ENCODE peak calls at places on chromosomes 16 and 17, in four cellular contexts. B, C, X and D are unnamed samples.

GRCh38 chr16:65546353-65546791 is 424.5 kb upstream of the CDH11 start:
- DNase-seq in C (no peak), X (no peak), B (no peak), D (no peak)

GRCh38 chr17:39653662-39654331 is 11.4 kb upstream of the TCAP start:
- DNase-seq in B (peak), C (peak), X (no peak), D (peak)

GRCh38 chr17:51435641-51436091 is 175.3 kb downstream of the UTP18 start:
- DNase-seq in X (peak), B (peak), C (peak), D (no peak)

GRCh38 chr16:50068550-50068949 is 2.8 kb downstream of the HEATR3 start:
- DNase-seq in C (no peak), X (no peak), B (no peak), D (no peak)

GRCh38 chr17:12193336-12193735 is 172.7 kb downstream of the MAP2K4 start:
- DNase-seq in C (no peak), B (no peak), X (no peak), D (no peak)

GRCh38 chr16:17070882-17071592 is 399.7 kb downstream of the XYLT1 start:
- DNase-seq in X (no peak), B (peak), C (no peak), D (peak)

GRCh38 chr17:55448681-55449080 is 27.0 kb upstream of the MMD start:
- DNase-seq in C (no peak), X (no peak), B (no peak), D (no peak)

GRCh38 chr17:40316571-40317344 is 7.8 kb downstream of the RARA start:
- DNase-seq in X (no peak), B (no peak), C (peak), D (no peak)

GRCh38 chr16:48115299-48115698 is 40.5 kb downstream of the ABCC12 start:
- DNase-seq in C (no peak), X (no peak), B (no peak), D (no peak)

GRCh38 chr16:77288222-77288621 is 89.0 kb downstream of the SYCE1L start:
- DNase-seq in X (no peak), B (no peak), C (no peak), D (no peak)

GRCh38 chr16:4682616-4683254 is 10.6 kb upstream of the NUDT16L1 start:
- DNase-seq in B (no peak), C (peak), X (peak), D (no peak)

GRCh38 chr17:77146882-77147281 is 6.1 kb downstream of the SEC14L1 start:
- DNase-seq in C (no peak), X (no peak), B (no peak), D (no peak)

GRCh38 chr17:79027925-79028491 is 4.0 kb downstream of the C1QTNF1 start:
- DNase-seq in X (no peak), B (no peak), C (no peak), D (peak)

GRCh38 chr16:68992521-68992920 is 112.9 kb upstream of the HAS3 start:
- DNase-seq in B (no peak), X (no peak), C (peak), D (no peak)

GRCh38 chr17:17491546-17491988 is 4.6 kb downstream of the RASD1 start:
- DNase-seq in X (no peak), B (no peak), C (no peak), D (no peak)

GRCh38 chr17:41656249-41657023 is 32.1 kb upstream of the KRT17 start:
- DNase-seq in C (no peak), X (no peak), B (no peak), D (no peak)

GRCh38 chr16:30368122-30368791 is 2.0 kb downstream of the TBC1D10B start:
- DNase-seq in X (no peak), B (no peak), C (no peak), D (no peak)

GRCh38 chr17:1109606-1110523 is 69.9 kb downstream of the ABR start:
- DNase-seq in B (peak), C (peak), X (no peak), D (peak)

GRCh38 chr17:42553866-42554249 is 1.1 kb downstream of the HSD17B1 start:
- DNase-seq in X (no peak), C (no peak), B (no peak), D (no peak)

GRCh38 chr17:65020284-65020683 is 36.3 kb downstream of the GNA13 start:
- DNase-seq in C (no peak), B (no peak), X (no peak), D (no peak)

GRCh38 chr17:45681706-45682105 is 102.4 kb upstream of the CRHR1 start:
- DNase-seq in B (no peak), C (no peak), X (no peak), D (no peak)

GRCh38 chr17:15892679-15893332 is 52.1 kb upstream of the ADORA2B start:
- DNase-seq in C (peak), X (no peak), B (no peak), D (no peak)

GRCh38 chr16:74660383-74660782 is 6.3 kb downstream of the RFWD3 start:
- DNase-seq in C (no peak), X (no peak), B (no peak), D (no peak)

GRCh38 chr16:75653926-75654325 is 6.4 kb downstream of the TERF2IP start:
- DNase-seq in B (no peak), X (no peak), C (no peak), D (no peak)

GRCh38 chr17:34633760-34634159 is 54.4 kb downstream of the TMEM132E start:
- DNase-seq in X (no peak), B (no peak), C (no peak), D (no peak)

GRCh38 chr17:43368740-43369506 is 29.9 kb upstream of the ARL4D start:
- DNase-seq in B (no peak), C (peak), X (no peak), D (no peak)

GRCh38 chr16:1677942-1678499 is at the start of gene JPT2:
- DNase-seq in B (peak), C (peak), X (peak), D (peak)

GRCh38 chr17:1573932-1574696 is 11.5 kb upstream of the PITPNA start:
- DNase-seq in C (peak), X (no peak), B (peak), D (peak)

GRCh38 chr17:40329981-40330794 is 21.2 kb downstream of the RARA start:
- DNase-seq in B (no peak), X (no peak), C (no peak), D (no peak)

GRCh38 chr17:50725769-50726655 is 6.6 kb downstream of the LUC7L3 start:
- DNase-seq in C (no peak), B (no peak), X (no peak), D (no peak)

GRCh38 chr16:4771646-4772045 is 4.7 kb upstream of the ZNF500 start:
- DNase-seq in C (no peak), X (no peak), B (no peak), D (no peak)

GRCh38 chr17:4635823-4636375 is 5.6 kb downstream of the ALOX15 start:
- DNase-seq in B (no peak), C (no peak), X (no peak), D (no peak)

GRCh38 chr16:11768850-11769249 is 26.2 kb upstream of the TXNDC11 start:
- DNase-seq in B (no peak), C (no peak), X (no peak), D (no peak)

GRCh38 chr16:10031473-10031872 is 150.8 kb downstream of the GRIN2A start:
- DNase-seq in B (no peak), C (no peak), X (no peak), D (no peak)

GRCh38 chr16:15494231-15494630 is 59.8 kb downstream of the BMERB1 start:
- DNase-seq in X (no peak), C (peak), B (no peak), D (no peak)

GRCh38 chr16:88785106-88785924 is at the start of gene PIEZO1:
- DNase-seq in C (no peak), X (no peak), B (peak), D (peak)

GRCh38 chr16:28304214-28304613 is 11.9 kb downstream of the SBK1 start:
- DNase-seq in B (no peak), C (peak), X (no peak), D (no peak)

GRCh38 chr17:50102164-50102991 is 7.2 kb downstream of the PDK2 start:
- DNase-seq in X (no peak), C (peak), B (no peak), D (no peak)

GRCh38 chr16:73321942-73322341 is 274.0 kb upstream of the ZFHX3 start:
- DNase-seq in B (no peak), C (no peak), X (no peak), D (no peak)

DNA sequence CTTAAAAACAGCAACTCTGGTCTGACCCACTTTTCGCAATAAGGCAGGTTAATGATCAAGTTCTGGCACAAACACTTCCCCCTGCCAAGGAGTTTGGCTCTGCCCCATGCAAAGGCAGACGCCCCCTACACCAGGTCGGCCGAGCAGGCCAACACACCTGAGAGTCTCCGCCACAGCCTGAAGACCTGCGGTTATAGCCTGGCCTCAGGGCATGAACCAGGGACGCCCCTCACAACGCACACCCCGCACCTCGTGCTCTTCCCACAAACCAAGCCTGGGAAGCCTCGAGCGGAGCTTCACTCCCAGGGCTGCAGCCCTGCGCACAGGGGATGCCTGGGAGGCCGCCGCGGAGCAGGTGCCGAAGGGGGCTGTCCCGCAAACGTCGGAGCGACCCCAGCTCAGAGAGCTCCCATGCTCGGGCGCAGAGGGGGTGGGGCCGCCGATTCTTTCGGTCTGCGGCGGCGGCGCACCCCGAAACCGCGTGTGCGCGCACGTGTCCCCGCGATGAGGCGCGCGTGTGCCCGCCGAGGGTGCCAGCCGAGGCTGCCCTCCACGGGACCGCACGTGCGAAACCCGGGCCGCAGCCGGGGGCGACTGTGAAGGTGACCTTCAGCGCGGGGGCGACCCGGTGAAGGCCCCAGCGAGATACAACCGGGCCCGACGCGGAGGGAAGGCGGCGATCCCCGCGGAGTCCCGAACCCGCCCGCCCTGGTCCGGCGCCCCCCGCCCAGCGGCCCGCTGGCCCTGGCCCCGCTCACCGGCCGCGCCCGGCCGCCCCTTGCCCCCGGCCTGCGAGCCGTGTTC is 558 bp downstream of the CLUH start:
- DNase-seq in C (peak), B (no peak), X (no peak), D (no peak)
- TF ChIP-seq TAF1 in C (peak), B (no peak), X (no peak), D (peak)

DNA sequence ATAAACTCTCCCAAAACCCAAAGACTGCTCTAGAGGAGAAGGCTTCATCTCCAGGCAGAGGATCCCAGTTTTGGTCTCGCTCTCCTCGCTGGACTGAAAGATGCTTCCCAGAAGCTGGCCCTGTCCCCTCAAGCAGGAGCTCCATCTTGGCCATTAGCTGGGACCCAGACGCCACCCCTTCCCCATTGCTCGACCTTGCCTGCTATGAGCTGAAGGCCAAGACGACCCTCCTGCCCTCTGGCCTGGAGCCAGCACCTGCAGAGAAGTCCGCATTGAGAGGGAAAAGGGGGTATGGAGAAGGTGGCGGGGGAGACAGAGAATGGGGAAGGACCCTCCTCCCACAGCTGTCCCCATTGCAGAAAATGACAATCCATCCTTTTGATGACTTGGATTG is 3.6 kb upstream of the RCVRN start:
- DNase-seq in C (no peak), X (no peak), B (no peak), D (no peak)
- TF ChIP-seq POLR2A in C (no peak), X (no peak), B (no peak), D (no peak)

DNA sequence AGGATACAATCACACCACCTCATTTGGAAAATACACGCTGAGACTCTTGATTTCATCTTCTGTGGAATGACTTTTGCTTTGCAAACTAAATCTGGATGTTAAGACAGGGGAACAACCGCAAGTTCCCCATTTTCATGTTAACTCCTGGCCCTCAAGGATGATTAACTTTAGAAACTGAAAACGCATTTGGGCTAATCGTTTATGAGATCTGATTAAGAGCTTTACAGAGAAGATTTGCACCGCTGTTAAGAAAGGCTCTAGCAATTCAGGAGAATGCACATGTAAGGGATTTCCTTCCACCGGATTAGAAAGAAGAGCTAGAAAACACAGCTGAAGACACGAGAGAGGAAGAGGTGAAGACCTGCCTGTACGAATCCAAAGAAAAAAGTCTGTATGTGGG is 106.3 kb downstream of the YPEL2 start:
- DNase-seq in C (no peak), X (no peak), B (no peak), D (no peak)
- TF ChIP-seq TAF1 in C (no peak), X (no peak), B (no peak), D (no peak)

DNA sequence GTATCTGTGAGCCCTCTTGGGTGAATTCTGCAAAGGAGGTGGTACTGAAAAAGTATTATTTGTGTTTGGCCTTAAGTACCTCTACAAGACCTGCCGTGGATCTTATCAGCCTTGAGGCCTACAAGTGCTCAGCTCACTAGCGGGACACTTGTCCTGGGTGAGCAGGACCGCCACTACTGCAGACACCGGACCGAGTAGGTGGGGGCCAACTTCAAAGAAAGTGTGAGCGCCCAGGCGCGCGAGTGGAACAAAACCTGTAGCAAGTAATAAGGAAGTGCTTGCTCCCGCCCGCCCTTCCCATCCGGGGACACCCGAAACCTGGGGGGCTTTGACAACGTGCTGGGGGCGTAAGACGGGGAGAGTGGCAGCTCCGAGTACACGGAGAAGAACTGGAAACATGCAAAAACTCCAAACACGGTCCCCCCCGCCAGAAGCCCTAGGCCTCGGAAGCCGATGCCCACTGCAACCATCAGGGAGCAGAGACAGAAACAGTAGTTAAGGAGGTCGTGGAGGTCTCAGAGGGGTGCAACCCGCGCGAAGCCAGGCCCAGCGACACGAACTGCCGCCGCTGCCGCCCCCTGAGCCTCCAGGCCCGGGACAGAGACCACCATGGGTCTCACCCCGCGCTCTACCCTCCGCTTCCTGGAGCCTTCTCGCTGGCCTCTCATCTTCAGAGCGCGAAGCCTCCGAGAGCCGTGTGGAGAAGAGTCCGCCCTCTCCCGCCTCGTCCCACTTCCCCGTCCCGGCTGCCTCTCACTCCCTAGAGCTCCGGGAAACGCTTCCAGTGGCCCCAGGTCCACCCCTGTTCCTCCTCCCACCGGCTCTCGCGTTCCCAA is 563 bp downstream of the CNOT1 start:
- DNase-seq in C (peak), B (no peak), X (no peak), D (no peak)
- TF ChIP-seq POLR2A in C (no peak), B (no peak), X (no peak), D (no peak)

DNA sequence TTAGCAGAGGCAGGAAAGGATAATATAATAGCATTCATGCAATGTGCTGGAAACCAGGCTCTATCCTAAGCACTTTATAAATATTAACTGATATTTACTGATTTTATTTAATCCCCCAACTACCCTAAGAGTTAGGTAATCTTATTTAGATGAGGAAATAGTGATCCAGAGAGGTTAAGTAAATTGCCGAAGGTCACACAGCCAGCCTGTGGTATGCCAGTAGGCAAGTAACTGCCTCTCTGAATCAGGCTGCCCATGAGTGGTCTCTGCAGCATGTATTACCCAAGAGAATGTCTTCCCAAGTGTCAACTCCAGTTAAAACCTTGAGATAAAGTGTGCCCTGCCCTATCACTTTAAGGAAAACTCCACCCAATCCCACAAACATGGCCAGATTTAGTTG is 25.3 kb upstream of the LYRM9 start:
- DNase-seq in B (no peak), X (no peak), C (no peak), D (no peak)
- TF ChIP-seq TAF1 in B (no peak), X (no peak), C (no peak), D (no peak)

DNA sequence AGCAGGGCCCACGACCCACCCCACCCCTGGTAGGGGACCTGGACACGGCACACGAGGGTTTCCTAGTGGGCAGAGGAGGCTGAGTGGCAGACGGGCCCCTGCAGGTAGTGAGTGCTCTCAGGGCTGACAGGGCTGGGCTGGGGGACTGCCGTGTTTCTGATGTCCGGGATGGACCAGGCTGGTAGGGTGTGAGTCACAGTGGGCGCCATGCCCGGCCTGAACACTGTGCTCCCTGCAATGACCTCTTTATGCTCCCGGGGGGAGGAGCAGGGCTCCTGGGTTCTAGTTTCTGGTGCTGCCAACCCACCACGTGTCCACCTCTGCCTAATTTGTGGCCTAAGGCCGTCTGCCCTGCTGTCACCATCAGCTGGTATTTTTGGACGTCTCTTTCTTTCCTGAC is 26.3 kb downstream of the ARHGAP23 start:
- DNase-seq in B (no peak), X (no peak), C (no peak), D (no peak)
- TF ChIP-seq POLR2A in B (no peak), X (no peak), C (no peak), D (no peak)

DNA sequence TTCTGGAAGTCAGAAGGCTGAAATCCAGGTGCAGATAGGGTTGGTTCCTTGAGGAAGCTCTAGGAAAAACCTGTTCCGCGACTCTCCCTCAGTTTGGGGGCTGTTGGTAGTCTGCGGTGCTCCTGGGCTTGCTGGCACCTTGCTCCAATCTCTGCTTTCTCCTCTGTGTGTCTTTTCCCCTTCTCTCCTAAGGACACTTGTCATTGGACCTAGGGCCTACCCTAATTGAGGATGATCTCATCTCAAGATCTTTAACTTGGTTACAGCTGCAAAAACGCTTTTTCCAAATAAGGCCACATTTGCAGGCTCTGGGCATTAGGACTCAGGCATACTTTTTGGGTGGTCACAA is 12.9 kb upstream of the CACNG4 start:
- DNase-seq in B (no peak), C (no peak), X (no peak), D (no peak)
- TF ChIP-seq TAF1 in B (no peak), C (no peak), X (no peak), D (no peak)